ENCODE peak calls at places on chromosome 15, in nine cellular contexts. Z, G, E, K, X, A, Q, R and W are unnamed samples.

GRCh38 chr15:89893027-89893426 is 767 bp downstream of the AP3S2 start:
- DNase-seq in Z (no peak), G (no peak), E (no peak), K (no peak), X (no peak), A (no peak), Q (no peak), R (no peak), W (no peak)

GRCh38 chr15:35912196-35912595 is 366.2 kb upstream of the DPH6 start:
- DNase-seq in Z (no peak), G (no peak), E (peak; percentile 44), K (peak; percentile 3), X (no peak), A (no peak), Q (no peak), R (no peak), W (peak; percentile 12)

GRCh38 chr15:55552926-55553325 is 35.2 kb downstream of the PYGO1 start:
- DNase-seq in Z (no peak), G (no peak), E (no peak), K (peak; percentile 49), X (peak; percentile 37), A (no peak), Q (peak; percentile 84), R (peak; percentile 67), W (no peak)

GRCh38 chr15:82810863-82811421 is 1.5 kb downstream of the WHAMM start:
- DNase-seq in Z (no peak), G (no peak), E (no peak), K (no peak), X (no peak), A (no peak), Q (peak; percentile 5), R (no peak), W (no peak)

GRCh38 chr15:62979252-62979651 is 63.3 kb upstream of the TPM1 start:
- DNase-seq in Z (no peak), G (no peak), E (no peak), K (no peak), X (no peak), A (no peak), Q (peak; percentile 86), R (no peak), W (no peak)

GRCh38 chr15:91407237-91407889 is 307.3 kb downstream of the SV2B start:
- DNase-seq in Z (no peak), G (no peak), E (no peak), K (peak; percentile 59), X (no peak), A (no peak), Q (peak; percentile 79), R (no peak), W (no peak)

GRCh38 chr15:33963831-33964664 is 4.2 kb upstream of the CHRM5 start:
- DNase-seq in Z (no peak), G (no peak), E (no peak), K (peak; percentile 35), X (no peak), A (no peak), Q (peak; percentile 29), R (no peak), W (peak; percentile 46)

GRCh38 chr15:33114484-33114767 is 80.1 kb downstream of the FMN1 start:
- DNase-seq in Z (no peak), G (no peak), E (no peak), K (no peak), X (no peak), A (no peak), Q (peak; percentile 26), R (no peak), W (no peak)

GRCh38 chr15:27681038-27681437 is 418.1 kb downstream of the OCA2 start:
- DNase-seq in Z (no peak), G (no peak), E (no peak), K (no peak), X (no peak), A (no peak), Q (no peak), R (no peak), W (no peak)

GRCh38 chr15:37045859-37046318 is 54.5 kb downstream of the MEIS2 start:
- DNase-seq in Z (no peak), G (no peak), E (no peak), K (peak; percentile 39), X (no peak), A (no peak), Q (no peak), R (no peak), W (peak; percentile 25)

GRCh38 chr15:35737521-35737920 is 191.6 kb upstream of the DPH6 start:
- DNase-seq in Z (no peak), G (no peak), E (no peak), K (no peak), X (no peak), A (no peak), Q (peak; percentile 72), R (no peak), W (no peak)

GRCh38 chr15:100520132-100520921 is 8.4 kb downstream of the CERS3 start:
- DNase-seq in Z (no peak), G (no peak), E (no peak), K (no peak), X (no peak), A (no peak), Q (no peak), R (peak; percentile 49), W (no peak)

GRCh38 chr15:40323239-40323952 is at the start of gene INAFM2:
- DNase-seq in Z (peak; percentile 96), G (peak; percentile 92), E (peak; percentile 92), K (peak; percentile 95), X (peak; percentile 94), A (peak; percentile 98), Q (peak; percentile 86), R (peak; percentile 96), W (peak; percentile 99)

GRCh38 chr15:68274184-68274848 is 3.2 kb upstream of the FEM1B start:
- DNase-seq in Z (no peak), G (no peak), E (no peak), K (peak; percentile 38), X (no peak), A (no peak), Q (no peak), R (no peak), W (no peak)

GRCh38 chr15:77506311-77507150 is 85.8 kb downstream of the HMG20A start:
- DNase-seq in Z (peak; percentile 75), G (peak; percentile 40), E (peak; percentile 64), K (no peak), X (peak; percentile 84), A (no peak), Q (no peak), R (no peak), W (peak; percentile 73)

GRCh38 chr15:76335129-76335850 is 1.3 kb upstream of the ISL2 start:
- DNase-seq in Z (peak; percentile 68), G (no peak), E (no peak), K (no peak), X (no peak), A (peak; percentile 40), Q (no peak), R (no peak), W (peak; percentile 72)
- H3K4me3 ChIP-seq in Z (peak overlapping the region; percentile 50), G (no peak overlapping the region), E (no peak overlapping the region), K (peak overlapping the region; percentile 29), X (peak overlapping the region; percentile 51), A (peak overlapping the region; percentile 74), Q (no peak overlapping the region), R (no peak overlapping the region), W (peak overlapping the region; percentile 39)

GRCh38 chr15:88874275-88874674 is 21.1 kb downstream of the HAPLN3 start:
- DNase-seq in Z (no peak), G (no peak), E (no peak), K (no peak), X (no peak), A (no peak), Q (no peak), R (no peak), W (no peak)

GRCh38 chr15:88872706-88873105 is 22.6 kb downstream of the HAPLN3 start:
- DNase-seq in Z (no peak), G (no peak), E (no peak), K (no peak), X (no peak), A (no peak), Q (no peak), R (no peak), W (no peak)

GRCh38 chr15:88873786-88874185 is 21.6 kb downstream of the HAPLN3 start:
- DNase-seq in Z (no peak), G (no peak), E (no peak), K (no peak), X (no peak), A (no peak), Q (no peak), R (no peak), W (no peak)

GRCh38 chr15:88871313-88871712 is 24.0 kb downstream of the HAPLN3 start:
- DNase-seq in Z (no peak), G (no peak), E (no peak), K (no peak), X (no peak), A (no peak), Q (no peak), R (no peak), W (no peak)

GRCh38 chr15:88872106-88872505 is 23.2 kb downstream of the HAPLN3 start:
- DNase-seq in Z (no peak), G (no peak), E (no peak), K (no peak), X (no peak), A (no peak), Q (no peak), R (no peak), W (no peak)
- H3K27me3 ChIP-seq in Z (no peaks in the 10 kb centered on the region), G (no peaks in the 10 kb centered on the region), E (no peaks in the 10 kb centered on the region), K (no peaks in the 10 kb centered on the region), X (no peaks in the 10 kb centered on the region), A (peaks cover 2% of the 10 kb centered on the region), Q (peaks cover 14% of the 10 kb centered on the region), R (no peaks in the 10 kb centered on the region), W (no peaks in the 10 kb centered on the region)

GRCh38 chr15:92425578-92426225 is 32.0 kb downstream of the ST8SIA2 start:
- DNase-seq in Z (no peak), G (no peak), E (no peak), K (no peak), X (no peak), A (no peak), Q (no peak), R (no peak), W (peak; percentile 56)

GRCh38 chr15:92435145-92435544 is 41.5 kb downstream of the ST8SIA2 start:
- DNase-seq in Z (no peak), G (no peak), E (no peak), K (no peak), X (no peak), A (no peak), Q (no peak), R (no peak), W (no peak)

GRCh38 chr15:92430067-92430435 is 36.4 kb downstream of the ST8SIA2 start:
- DNase-seq in Z (no peak), G (no peak), E (no peak), K (no peak), X (no peak), A (no peak), Q (peak; percentile 31), R (no peak), W (no peak)

GRCh38 chr15:92429378-92430066 is 35.8 kb downstream of the ST8SIA2 start:
- DNase-seq in Z (no peak), G (no peak), E (no peak), K (peak; percentile 24), X (no peak), A (no peak), Q (peak; percentile 79), R (no peak), W (peak; percentile 56)
- H3K36me3 ChIP-seq in Z (no peaks in the 10 kb centered on the region), G (no peaks in the 10 kb centered on the region), E (no peaks in the 10 kb centered on the region), K (no peaks in the 10 kb centered on the region), X (no peaks in the 10 kb centered on the region), A (no peaks in the 10 kb centered on the region), Q (no peaks in the 10 kb centered on the region), R (no peaks in the 10 kb centered on the region), W (no peaks in the 10 kb centered on the region)

DNA sequence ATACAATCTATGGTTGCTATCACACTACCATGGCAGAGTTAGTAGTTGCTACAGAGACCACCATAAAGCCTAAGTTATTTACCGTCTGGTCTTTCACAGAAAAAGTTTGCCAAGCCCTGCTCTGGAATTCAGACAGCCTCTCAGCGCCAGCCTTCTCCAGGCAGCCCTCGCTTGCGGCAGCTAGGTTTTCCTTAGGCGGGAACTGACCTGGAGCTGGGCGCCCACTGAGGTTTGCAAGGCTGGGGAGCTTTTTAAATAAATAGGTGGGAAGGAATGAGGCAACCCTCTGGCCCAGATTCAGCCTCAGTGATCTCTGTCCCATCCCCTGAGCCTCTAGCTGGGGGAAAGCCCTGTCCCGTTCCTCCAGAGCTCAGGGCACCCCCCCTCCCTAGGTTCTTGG is 1.2 kb downstream of the CTSH start:
- DNase-seq in Z (no peak), G (no peak), E (no peak), K (peak; percentile 67), X (no peak), A (no peak), Q (peak; percentile 25), R (no peak), W (peak; percentile 56)
- H3K4me3 ChIP-seq in Z (peak overlapping the region; percentile 58), G (peak overlapping the region; percentile 60), E (peak overlapping the region; percentile 58), K (peak overlapping the region; percentile 76), X (peak overlapping the region; percentile 76), A (peak overlapping the region; percentile 100), Q (no peak overlapping the region), R (no peak overlapping the region), W (no peak overlapping the region)